ENCODE peak calls at places on chromosome 3, in seven cellular contexts. One of them, this sample, is unnamed.

GRCh38 chr3:158918008-158918407 is 116.2 kb downstream of the MFSD1 start:
- DNase-seq in lower lobe of right lung: no peak
- DNase-seq in left cardiac atrium: no peak
- DNase-seq in NCI-H2081: peak; percentile 69
- DNase-seq in omental fat pad: no peak
- DNase-seq in activated CD8-positive, alpha-beta memory T cell treated with anti-CD3 and anti-CD28 coated beads for 24 hours: no peak
- DNase-seq in HS-27A: peak; percentile 48
- DNase-seq in this sample: peak; percentile 29

GRCh38 chr3:17579289-17580031 is 163.0 kb downstream of the TBC1D5 start:
- DNase-seq in HS-27A: no peak
- DNase-seq in lower lobe of right lung: no peak
- DNase-seq in left cardiac atrium: no peak
- DNase-seq in omental fat pad: no peak
- DNase-seq in activated CD8-positive, alpha-beta memory T cell treated with anti-CD3 and anti-CD28 coated beads for 24 hours: no peak
- DNase-seq in NCI-H2081: no peak
- DNase-seq in this sample: no peak

GRCh38 chr3:12771236-12771635 is 12.2 kb upstream of the TMEM40 start:
- DNase-seq in HS-27A: no peak
- DNase-seq in omental fat pad: no peak
- DNase-seq in activated CD8-positive, alpha-beta memory T cell treated with anti-CD3 and anti-CD28 coated beads for 24 hours: no peak
- DNase-seq in left cardiac atrium: no peak
- DNase-seq in NCI-H2081: no peak
- DNase-seq in lower lobe of right lung: no peak
- DNase-seq in this sample: no peak

GRCh38 chr3:191301017-191301416 is 28.2 kb upstream of the CCDC50 start:
- DNase-seq in HS-27A: no peak
- DNase-seq in left cardiac atrium: no peak
- DNase-seq in NCI-H2081: no peak
- DNase-seq in lower lobe of right lung: no peak
- DNase-seq in omental fat pad: no peak
- DNase-seq in activated CD8-positive, alpha-beta memory T cell treated with anti-CD3 and anti-CD28 coated beads for 24 hours: no peak
- DNase-seq in this sample: no peak

GRCh38 chr3:71129611-71130515 is 453.7 kb downstream of the FOXP1 start:
- DNase-seq in left cardiac atrium: no peak
- DNase-seq in HS-27A: no peak
- DNase-seq in activated CD8-positive, alpha-beta memory T cell treated with anti-CD3 and anti-CD28 coated beads for 24 hours: no peak
- DNase-seq in omental fat pad: no peak
- DNase-seq in NCI-H2081: peak; percentile 44
- DNase-seq in lower lobe of right lung: no peak
- DNase-seq in this sample: no peak

GRCh38 chr3:33358172-33358781 is 81.0 kb downstream of the FBXL2 start:
- DNase-seq in NCI-H2081: no peak
- DNase-seq in left cardiac atrium: no peak
- DNase-seq in omental fat pad: no peak
- DNase-seq in lower lobe of right lung: no peak
- DNase-seq in activated CD8-positive, alpha-beta memory T cell treated with anti-CD3 and anti-CD28 coated beads for 24 hours: no peak
- DNase-seq in HS-27A: no peak
- DNase-seq in this sample: no peak

GRCh38 chr3:121663171-121663847 is 2.6 kb upstream of the HCLS1 start:
- DNase-seq in left cardiac atrium: no peak
- DNase-seq in NCI-H2081: no peak
- DNase-seq in lower lobe of right lung: no peak
- DNase-seq in HS-27A: no peak
- DNase-seq in omental fat pad: no peak
- DNase-seq in activated CD8-positive, alpha-beta memory T cell treated with anti-CD3 and anti-CD28 coated beads for 24 hours: no peak
- DNase-seq in this sample: no peak

GRCh38 chr3:114716916-114717315 is 423.1 kb downstream of the TIGIT start:
- DNase-seq in lower lobe of right lung: no peak
- DNase-seq in activated CD8-positive, alpha-beta memory T cell treated with anti-CD3 and anti-CD28 coated beads for 24 hours: no peak
- DNase-seq in NCI-H2081: no peak
- DNase-seq in omental fat pad: no peak
- DNase-seq in left cardiac atrium: no peak
- DNase-seq in HS-27A: no peak
- DNase-seq in this sample: no peak

GRCh38 chr3:15206662-15207576 is 873 bp downstream of the CAPN7 start:
- DNase-seq in HS-27A: peak; percentile 38
- DNase-seq in omental fat pad: no peak
- DNase-seq in lower lobe of right lung: peak; percentile 51
- DNase-seq in activated CD8-positive, alpha-beta memory T cell treated with anti-CD3 and anti-CD28 coated beads for 24 hours: peak; percentile 66
- DNase-seq in left cardiac atrium: no peak
- DNase-seq in NCI-H2081: no peak
- DNase-seq in this sample: no peak

GRCh38 chr3:45182915-45183881 is 37.0 kb upstream of the CDCP1 start:
- DNase-seq in omental fat pad: no peak
- DNase-seq in HS-27A: peak; percentile 47
- DNase-seq in NCI-H2081: no peak
- DNase-seq in left cardiac atrium: no peak
- DNase-seq in activated CD8-positive, alpha-beta memory T cell treated with anti-CD3 and anti-CD28 coated beads for 24 hours: no peak
- DNase-seq in lower lobe of right lung: peak; percentile 55
- DNase-seq in this sample: no peak

GRCh38 chr3:115822572-115822971 is 199.3 kb downstream of the GAP43 start:
- DNase-seq in activated CD8-positive, alpha-beta memory T cell treated with anti-CD3 and anti-CD28 coated beads for 24 hours: no peak
- DNase-seq in lower lobe of right lung: no peak
- DNase-seq in NCI-H2081: no peak
- DNase-seq in omental fat pad: no peak
- DNase-seq in HS-27A: no peak
- DNase-seq in left cardiac atrium: no peak
- DNase-seq in this sample: no peak

GRCh38 chr3:70820397-70820796 is 508.0 kb upstream of the MDFIC2 start:
- DNase-seq in lower lobe of right lung: no peak
- DNase-seq in activated CD8-positive, alpha-beta memory T cell treated with anti-CD3 and anti-CD28 coated beads for 24 hours: no peak
- DNase-seq in left cardiac atrium: no peak
- DNase-seq in omental fat pad: no peak
- DNase-seq in NCI-H2081: no peak
- DNase-seq in HS-27A: no peak
- DNase-seq in this sample: no peak

GRCh38 chr3:161266731-161267150 is 45.6 kb downstream of the NMD3 start:
- DNase-seq in HS-27A: peak; percentile 29
- DNase-seq in left cardiac atrium: no peak
- DNase-seq in omental fat pad: no peak
- DNase-seq in lower lobe of right lung: no peak
- DNase-seq in NCI-H2081: peak; percentile 77
- DNase-seq in activated CD8-positive, alpha-beta memory T cell treated with anti-CD3 and anti-CD28 coated beads for 24 hours: no peak
- DNase-seq in this sample: peak; percentile 49

GRCh38 chr3:72191211-72191960 is 406.4 kb upstream of the PROK2 start:
- DNase-seq in omental fat pad: no peak
- DNase-seq in NCI-H2081: no peak
- DNase-seq in lower lobe of right lung: no peak
- DNase-seq in activated CD8-positive, alpha-beta memory T cell treated with anti-CD3 and anti-CD28 coated beads for 24 hours: no peak
- DNase-seq in left cardiac atrium: no peak
- DNase-seq in HS-27A: no peak
- DNase-seq in this sample: no peak

GRCh38 chr3:43496740-43497375 is 125.0 kb downstream of the ANO10 start:
- DNase-seq in NCI-H2081: no peak
- DNase-seq in omental fat pad: no peak
- DNase-seq in HS-27A: no peak
- DNase-seq in lower lobe of right lung: no peak
- DNase-seq in activated CD8-positive, alpha-beta memory T cell treated with anti-CD3 and anti-CD28 coated beads for 24 hours: no peak
- DNase-seq in left cardiac atrium: no peak
- DNase-seq in this sample: no peak

GRCh38 chr3:5231536-5231935 is 44.0 kb downstream of the EDEM1 start:
- DNase-seq in HS-27A: no peak
- DNase-seq in left cardiac atrium: no peak
- DNase-seq in omental fat pad: no peak
- DNase-seq in lower lobe of right lung: no peak
- DNase-seq in NCI-H2081: no peak
- DNase-seq in activated CD8-positive, alpha-beta memory T cell treated with anti-CD3 and anti-CD28 coated beads for 24 hours: no peak
- DNase-seq in this sample: no peak

GRCh38 chr3:161148832-161149475 is 43.8 kb upstream of the B3GALNT1 start:
- DNase-seq in activated CD8-positive, alpha-beta memory T cell treated with anti-CD3 and anti-CD28 coated beads for 24 hours: no peak
- DNase-seq in HS-27A: no peak
- DNase-seq in left cardiac atrium: no peak
- DNase-seq in omental fat pad: no peak
- DNase-seq in NCI-H2081: no peak
- DNase-seq in lower lobe of right lung: no peak
- DNase-seq in this sample: no peak

GRCh38 chr3:49554639-49555265 is 475 bp downstream of the BSN start:
- DNase-seq in omental fat pad: no peak
- DNase-seq in left cardiac atrium: peak; percentile 60
- DNase-seq in activated CD8-positive, alpha-beta memory T cell treated with anti-CD3 and anti-CD28 coated beads for 24 hours: peak; percentile 84
- DNase-seq in NCI-H2081: peak; percentile 8
- DNase-seq in HS-27A: no peak
- DNase-seq in lower lobe of right lung: peak; percentile 66
- DNase-seq in this sample: no peak

GRCh38 chr3:153552887-153553604 is 391.0 kb downstream of the RAP2B start:
- DNase-seq in HS-27A: no peak
- DNase-seq in left cardiac atrium: no peak
- DNase-seq in NCI-H2081: no peak
- DNase-seq in omental fat pad: no peak
- DNase-seq in activated CD8-positive, alpha-beta memory T cell treated with anti-CD3 and anti-CD28 coated beads for 24 hours: no peak
- DNase-seq in lower lobe of right lung: no peak
- DNase-seq in this sample: no peak

GRCh38 chr3:108093021-108093420 is 2.2 kb upstream of the CD47 start:
- DNase-seq in HS-27A: no peak
- DNase-seq in NCI-H2081: no peak
- DNase-seq in omental fat pad: no peak
- DNase-seq in lower lobe of right lung: no peak
- DNase-seq in left cardiac atrium: no peak
- DNase-seq in activated CD8-positive, alpha-beta memory T cell treated with anti-CD3 and anti-CD28 coated beads for 24 hours: no peak
- DNase-seq in this sample: no peak

GRCh38 chr3:193743702-193744047 is 150.7 kb downstream of the OPA1 start:
- DNase-seq in omental fat pad: no peak
- DNase-seq in HS-27A: no peak
- DNase-seq in left cardiac atrium: no peak
- DNase-seq in NCI-H2081: no peak
- DNase-seq in activated CD8-positive, alpha-beta memory T cell treated with anti-CD3 and anti-CD28 coated beads for 24 hours: no peak
- DNase-seq in lower lobe of right lung: no peak
- DNase-seq in this sample: no peak

GRCh38 chr3:127428344-127429001 is 140.6 kb upstream of the PRR20G start:
- DNase-seq in NCI-H2081: peak; percentile 85
- DNase-seq in lower lobe of right lung: no peak
- DNase-seq in omental fat pad: no peak
- DNase-seq in HS-27A: no peak
- DNase-seq in left cardiac atrium: peak; percentile 1
- DNase-seq in activated CD8-positive, alpha-beta memory T cell treated with anti-CD3 and anti-CD28 coated beads for 24 hours: no peak
- DNase-seq in this sample: no peak

GRCh38 chr3:147161833-147162232 is 244.5 kb downstream of the ZIC4 start:
- DNase-seq in NCI-H2081: no peak
- DNase-seq in lower lobe of right lung: no peak
- DNase-seq in left cardiac atrium: no peak
- DNase-seq in HS-27A: no peak
- DNase-seq in omental fat pad: no peak
- DNase-seq in activated CD8-positive, alpha-beta memory T cell treated with anti-CD3 and anti-CD28 coated beads for 24 hours: no peak
- DNase-seq in this sample: no peak

GRCh38 chr3:151328298-151329036 is 882 bp downstream of the P2RY13 start:
- DNase-seq in HS-27A: no peak
- DNase-seq in left cardiac atrium: peak; percentile 20
- DNase-seq in activated CD8-positive, alpha-beta memory T cell treated with anti-CD3 and anti-CD28 coated beads for 24 hours: no peak
- DNase-seq in lower lobe of right lung: no peak
- DNase-seq in omental fat pad: no peak
- DNase-seq in NCI-H2081: no peak
- DNase-seq in this sample: no peak

GRCh38 chr3:37935756-37936666 is 54.6 kb upstream of the VILL start:
- DNase-seq in NCI-H2081: no peak
- DNase-seq in lower lobe of right lung: no peak
- DNase-seq in activated CD8-positive, alpha-beta memory T cell treated with anti-CD3 and anti-CD28 coated beads for 24 hours: no peak
- DNase-seq in left cardiac atrium: no peak
- DNase-seq in omental fat pad: no peak
- DNase-seq in HS-27A: peak; percentile 98
- DNase-seq in this sample: peak; percentile 84

GRCh38 chr3:64502284-64502683 is 185.5 kb downstream of the ADAMTS9 start:
- DNase-seq in omental fat pad: no peak
- DNase-seq in NCI-H2081: no peak
- DNase-seq in lower lobe of right lung: no peak
- DNase-seq in HS-27A: no peak
- DNase-seq in activated CD8-positive, alpha-beta memory T cell treated with anti-CD3 and anti-CD28 coated beads for 24 hours: no peak
- DNase-seq in left cardiac atrium: no peak
- DNase-seq in this sample: no peak

GRCh38 chr3:148455098-148455497 is 242.6 kb upstream of the AGTR1 start:
- DNase-seq in lower lobe of right lung: no peak
- DNase-seq in HS-27A: no peak
- DNase-seq in omental fat pad: no peak
- DNase-seq in activated CD8-positive, alpha-beta memory T cell treated with anti-CD3 and anti-CD28 coated beads for 24 hours: no peak
- DNase-seq in left cardiac atrium: no peak
- DNase-seq in NCI-H2081: no peak
- DNase-seq in this sample: no peak

GRCh38 chr3:32371466-32372212 is 20.0 kb upstream of the CMTM7 start:
- DNase-seq in omental fat pad: no peak
- DNase-seq in lower lobe of right lung: no peak
- DNase-seq in HS-27A: no peak
- DNase-seq in left cardiac atrium: no peak
- DNase-seq in NCI-H2081: no peak
- DNase-seq in activated CD8-positive, alpha-beta memory T cell treated with anti-CD3 and anti-CD28 coated beads for 24 hours: no peak
- DNase-seq in this sample: no peak

GRCh38 chr3:164479978-164480377 is 598.3 kb downstream of the SI start:
- DNase-seq in left cardiac atrium: no peak
- DNase-seq in lower lobe of right lung: no peak
- DNase-seq in omental fat pad: no peak
- DNase-seq in activated CD8-positive, alpha-beta memory T cell treated with anti-CD3 and anti-CD28 coated beads for 24 hours: no peak
- DNase-seq in HS-27A: no peak
- DNase-seq in NCI-H2081: peak; percentile 65
- DNase-seq in this sample: no peak

GRCh38 chr3:43760951-43761350 is 70.2 kb downstream of the ABHD5 start:
- DNase-seq in left cardiac atrium: no peak
- DNase-seq in omental fat pad: no peak
- DNase-seq in NCI-H2081: no peak
- DNase-seq in activated CD8-positive, alpha-beta memory T cell treated with anti-CD3 and anti-CD28 coated beads for 24 hours: no peak
- DNase-seq in lower lobe of right lung: no peak
- DNase-seq in HS-27A: no peak
- DNase-seq in this sample: no peak

GRCh38 chr3:55500555-55501340 is 13.6 kb upstream of the WNT5A start:
- DNase-seq in lower lobe of right lung: no peak
- DNase-seq in activated CD8-positive, alpha-beta memory T cell treated with anti-CD3 and anti-CD28 coated beads for 24 hours: no peak
- DNase-seq in NCI-H2081: no peak
- DNase-seq in left cardiac atrium: no peak
- DNase-seq in omental fat pad: no peak
- DNase-seq in HS-27A: no peak
- DNase-seq in this sample: no peak

GRCh38 chr3:155243512-155243921 is 50.0 kb downstream of the STRIT1 start:
- DNase-seq in activated CD8-positive, alpha-beta memory T cell treated with anti-CD3 and anti-CD28 coated beads for 24 hours: no peak
- DNase-seq in lower lobe of right lung: no peak
- DNase-seq in left cardiac atrium: no peak
- DNase-seq in NCI-H2081: no peak
- DNase-seq in omental fat pad: no peak
- DNase-seq in HS-27A: no peak
- DNase-seq in this sample: no peak

GRCh38 chr3:157201648-157202278 is 41.8 kb upstream of the CCNL1 start:
- DNase-seq in HS-27A: no peak
- DNase-seq in lower lobe of right lung: no peak
- DNase-seq in NCI-H2081: peak; percentile 79
- DNase-seq in omental fat pad: no peak
- DNase-seq in left cardiac atrium: no peak
- DNase-seq in activated CD8-positive, alpha-beta memory T cell treated with anti-CD3 and anti-CD28 coated beads for 24 hours: no peak
- DNase-seq in this sample: no peak

GRCh38 chr3:2536575-2536974 is 437.9 kb downstream of the CNTN4 start:
- DNase-seq in omental fat pad: no peak
- DNase-seq in activated CD8-positive, alpha-beta memory T cell treated with anti-CD3 and anti-CD28 coated beads for 24 hours: no peak
- DNase-seq in NCI-H2081: no peak
- DNase-seq in HS-27A: no peak
- DNase-seq in lower lobe of right lung: no peak
- DNase-seq in left cardiac atrium: no peak
- DNase-seq in this sample: no peak